ENCODE peak calls at places on chromosomes 5 and 9, in six cellular contexts. One of them, this sample, is unnamed. For H3K36me3, the result is how much of the 10 kb centered on the place peaks cover.

GRCh38 chr5:59246470-59247250 is 646.9 kb downstream of the PDE4D start:
- DNase-seq in thoracic aorta: no peak
- DNase-seq in upper lobe of right lung: no peak
- DNase-seq in pancreas: no peak
- DNase-seq in CD8-positive, alpha-beta memory T cell: no peak
- DNase-seq in HCT116: no peak
- DNase-seq in this sample: no peak

GRCh38 chr5:142364251-142365145 is 39.7 kb upstream of the SPRY4 start:
- DNase-seq in thoracic aorta: no peak
- DNase-seq in upper lobe of right lung: no peak
- DNase-seq in pancreas: no peak
- DNase-seq in CD8-positive, alpha-beta memory T cell: no peak
- DNase-seq in HCT116: no peak
- DNase-seq in this sample: no peak

GRCh38 chr5:11595045-11595444 is 309.2 kb downstream of the CTNND2 start:
- DNase-seq in thoracic aorta: no peak
- DNase-seq in upper lobe of right lung: no peak
- DNase-seq in pancreas: no peak
- DNase-seq in CD8-positive, alpha-beta memory T cell: no peak
- DNase-seq in HCT116: no peak
- DNase-seq in this sample: no peak

GRCh38 chr9:19512432-19512831 is 103.6 kb downstream of the ACER2 start:
- DNase-seq in thoracic aorta: no peak
- DNase-seq in upper lobe of right lung: no peak
- DNase-seq in pancreas: no peak
- DNase-seq in CD8-positive, alpha-beta memory T cell: no peak
- DNase-seq in HCT116: no peak
- DNase-seq in this sample: no peak

GRCh38 chr5:116145416-116145815 is 60.6 kb downstream of the COMMD10 start:
- DNase-seq in thoracic aorta: no peak
- DNase-seq in upper lobe of right lung: no peak
- DNase-seq in pancreas: no peak
- DNase-seq in CD8-positive, alpha-beta memory T cell: no peak
- DNase-seq in HCT116: no peak
- DNase-seq in this sample: no peak

GRCh38 chr5:106880656-106881055 is 790.1 kb downstream of the EFNA5 start:
- DNase-seq in thoracic aorta: no peak
- DNase-seq in upper lobe of right lung: no peak
- DNase-seq in pancreas: no peak
- DNase-seq in CD8-positive, alpha-beta memory T cell: no peak
- DNase-seq in HCT116: peak
- DNase-seq in this sample: no peak

GRCh38 chr5:153573326-153574033 is 83.0 kb downstream of the GRIA1 start:
- DNase-seq in thoracic aorta: no peak
- DNase-seq in upper lobe of right lung: no peak
- DNase-seq in pancreas: no peak
- DNase-seq in CD8-positive, alpha-beta memory T cell: no peak
- DNase-seq in HCT116: no peak
- DNase-seq in this sample: no peak

GRCh38 chr9:21788752-21789151 is 13.7 kb upstream of the MTAP start:
- DNase-seq in thoracic aorta: no peak
- DNase-seq in upper lobe of right lung: no peak
- DNase-seq in pancreas: no peak
- DNase-seq in CD8-positive, alpha-beta memory T cell: no peak
- DNase-seq in HCT116: peak
- DNase-seq in this sample: no peak

GRCh38 chr5:139795074-139796001 is at the start of gene PSD2:
- DNase-seq in thoracic aorta: no peak
- DNase-seq in upper lobe of right lung: no peak
- DNase-seq in pancreas: peak
- DNase-seq in CD8-positive, alpha-beta memory T cell: no peak
- DNase-seq in HCT116: no peak
- DNase-seq in this sample: no peak

GRCh38 chr5:112036206-112036605 is 279.2 kb upstream of the NREP start:
- DNase-seq in thoracic aorta: no peak
- DNase-seq in upper lobe of right lung: no peak
- DNase-seq in pancreas: no peak
- DNase-seq in CD8-positive, alpha-beta memory T cell: no peak
- DNase-seq in HCT116: no peak
- DNase-seq in this sample: no peak

GRCh38 chr5:56326116-56326515 is 93.0 kb upstream of the ANKRD55 start:
- DNase-seq in thoracic aorta: no peak
- DNase-seq in upper lobe of right lung: no peak
- DNase-seq in pancreas: no peak
- DNase-seq in CD8-positive, alpha-beta memory T cell: no peak
- DNase-seq in HCT116: no peak
- DNase-seq in this sample: no peak

GRCh38 chr5:175216991-175217390 is 227.0 kb downstream of the DRD1 start:
- DNase-seq in thoracic aorta: peak
- DNase-seq in upper lobe of right lung: no peak
- DNase-seq in pancreas: no peak
- DNase-seq in CD8-positive, alpha-beta memory T cell: no peak
- DNase-seq in HCT116: no peak
- DNase-seq in this sample: peak

GRCh38 chr9:131594906-131595675 is 49.8 kb downstream of the PRRT1B start:
- DNase-seq in thoracic aorta: no peak
- DNase-seq in upper lobe of right lung: no peak
- DNase-seq in pancreas: no peak
- DNase-seq in CD8-positive, alpha-beta memory T cell: no peak
- DNase-seq in HCT116: no peak
- DNase-seq in this sample: no peak
- H3K36me3 ChIP-seq in thoracic aorta: half or more
- H3K36me3 ChIP-seq in upper lobe of right lung: half or more
- H3K36me3 ChIP-seq in pancreas: half or more
- H3K36me3 ChIP-seq in CD8-positive, alpha-beta memory T cell: under half
- H3K36me3 ChIP-seq in HCT116: under half
- H3K36me3 ChIP-seq in this sample: under half

DNA sequence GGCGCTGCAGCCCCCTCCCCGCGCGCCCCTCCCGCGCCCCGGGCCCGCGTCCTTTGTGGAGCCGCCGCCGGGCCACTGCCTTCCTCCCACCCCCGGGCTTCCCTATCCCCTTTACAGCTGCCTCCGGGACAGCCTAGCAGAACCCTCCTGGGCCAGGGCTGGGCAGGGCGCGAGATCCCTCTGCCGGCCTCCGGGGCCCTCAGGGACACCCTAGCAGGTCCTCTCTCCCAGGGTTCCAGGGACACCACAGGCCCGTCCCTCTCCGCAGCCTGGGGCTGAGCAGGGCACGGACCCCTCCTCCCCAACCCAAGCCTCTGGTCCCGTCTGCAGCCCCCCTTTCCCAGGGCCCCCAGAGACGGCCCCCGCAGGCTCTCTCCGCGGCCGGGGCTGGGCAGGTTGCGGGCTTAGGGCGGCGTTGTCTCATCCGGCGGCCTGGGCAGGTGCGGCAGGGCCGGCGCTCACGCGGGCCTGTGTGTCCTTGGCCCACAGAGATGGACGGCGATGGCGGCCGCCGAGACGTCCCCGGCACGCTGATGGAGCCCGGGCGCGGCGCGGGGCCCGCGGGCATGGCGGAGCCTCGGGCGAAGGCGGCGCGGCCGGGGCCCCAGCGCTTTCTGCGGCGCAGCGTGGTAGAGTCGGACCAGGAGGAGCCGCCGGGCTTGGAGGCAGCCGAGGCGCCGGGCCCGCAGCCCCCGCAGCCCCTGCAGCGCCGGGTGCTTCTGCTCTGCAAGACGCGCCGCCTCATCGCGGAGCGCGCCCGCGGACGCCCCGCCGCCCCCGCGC is 691 bp downstream of the WNK2 start:
- DNase-seq in thoracic aorta: no peak
- DNase-seq in upper lobe of right lung: no peak
- DNase-seq in pancreas: peak
- DNase-seq in CD8-positive, alpha-beta memory T cell: no peak
- DNase-seq in HCT116: no peak
- DNase-seq in this sample: no peak
- H3K27ac ChIP-seq in thoracic aorta: no peak
- H3K27ac ChIP-seq in upper lobe of right lung: no peak
- H3K27ac ChIP-seq in pancreas: peak
- H3K27ac ChIP-seq in CD8-positive, alpha-beta memory T cell: no peak
- H3K27ac ChIP-seq in HCT116: peak
- H3K27ac ChIP-seq in this sample: no peak

GRCh38 chr5:172913117-172913850 is 45.9 kb upstream of the RPL26L1 start:
- DNase-seq in thoracic aorta: no peak
- DNase-seq in upper lobe of right lung: no peak
- DNase-seq in pancreas: no peak
- DNase-seq in CD8-positive, alpha-beta memory T cell: no peak
- DNase-seq in HCT116: no peak
- DNase-seq in this sample: no peak
- H3K36me3 ChIP-seq in thoracic aorta: under half
- H3K36me3 ChIP-seq in upper lobe of right lung: half or more
- H3K36me3 ChIP-seq in pancreas: under half
- H3K36me3 ChIP-seq in CD8-positive, alpha-beta memory T cell: under half
- H3K36me3 ChIP-seq in HCT116: under half
- H3K36me3 ChIP-seq in this sample: under half

DNA sequence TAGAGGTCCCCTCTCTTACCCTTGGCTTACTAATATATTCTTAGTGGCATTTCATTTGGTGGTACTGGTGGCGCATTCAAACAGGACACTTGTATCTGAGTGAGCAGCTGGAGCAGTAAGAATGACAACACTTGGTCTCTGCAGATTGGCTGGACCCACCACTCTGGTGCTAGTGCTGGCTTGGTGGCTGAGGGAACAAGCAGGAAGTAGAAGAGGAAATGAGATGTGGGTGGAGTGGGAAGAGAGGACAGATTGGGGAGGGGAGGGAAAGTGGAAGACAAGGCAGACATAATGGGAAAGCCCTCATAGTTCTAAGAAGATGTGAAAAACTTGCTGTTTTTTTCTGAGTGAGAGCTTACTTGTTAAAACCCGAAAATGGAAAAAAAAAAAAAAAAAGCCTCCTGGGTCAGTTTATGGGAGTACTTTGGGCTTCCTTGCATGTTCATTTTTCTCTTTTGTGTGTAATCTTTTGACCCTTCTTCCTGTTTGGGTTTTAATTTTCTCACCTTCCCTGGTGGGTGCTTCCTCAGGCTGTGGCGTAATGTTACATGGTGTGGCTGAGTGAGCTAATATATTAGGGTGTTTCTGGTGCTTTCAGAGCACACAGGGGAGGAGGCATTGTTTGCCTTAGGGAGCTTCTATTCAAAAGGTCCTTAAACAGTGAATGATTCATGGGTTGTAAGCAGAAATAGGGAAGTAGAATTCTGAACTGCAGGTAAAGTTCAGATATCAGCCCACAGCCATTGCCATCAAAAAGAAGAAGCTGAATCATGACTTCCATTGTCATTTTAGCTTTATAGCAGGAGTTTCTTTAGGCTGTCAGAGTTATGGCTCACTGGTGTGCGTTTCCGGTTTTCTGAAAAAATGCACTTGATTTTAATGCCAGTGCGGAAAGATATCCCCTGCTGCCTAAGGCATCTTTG is 52.3 kb downstream of the TLE4 start:
- DNase-seq in thoracic aorta: no peak
- DNase-seq in upper lobe of right lung: peak
- DNase-seq in pancreas: no peak
- DNase-seq in CD8-positive, alpha-beta memory T cell: peak
- DNase-seq in HCT116: no peak
- DNase-seq in this sample: peak
- H3K27ac ChIP-seq in thoracic aorta: no peak
- H3K27ac ChIP-seq in upper lobe of right lung: peak
- H3K27ac ChIP-seq in pancreas: no peak
- H3K27ac ChIP-seq in CD8-positive, alpha-beta memory T cell: peak
- H3K27ac ChIP-seq in HCT116: no peak
- H3K27ac ChIP-seq in this sample: no peak

GRCh38 chr5:172119921-172120688 is 67.9 kb downstream of the STK10 start:
- DNase-seq in thoracic aorta: no peak
- DNase-seq in upper lobe of right lung: no peak
- DNase-seq in pancreas: no peak
- DNase-seq in CD8-positive, alpha-beta memory T cell: no peak
- DNase-seq in HCT116: no peak
- DNase-seq in this sample: no peak
- H3K36me3 ChIP-seq in thoracic aorta: under half
- H3K36me3 ChIP-seq in upper lobe of right lung: under half
- H3K36me3 ChIP-seq in pancreas: under half
- H3K36me3 ChIP-seq in CD8-positive, alpha-beta memory T cell: under half
- H3K36me3 ChIP-seq in HCT116: under half
- H3K36me3 ChIP-seq in this sample: under half

GRCh38 chr9:127809562-127810377 is 7.1 kb downstream of the FPGS start:
- DNase-seq in thoracic aorta: no peak
- DNase-seq in upper lobe of right lung: peak
- DNase-seq in pancreas: no peak
- DNase-seq in CD8-positive, alpha-beta memory T cell: no peak
- DNase-seq in HCT116: no peak
- DNase-seq in this sample: no peak
- H3K27ac ChIP-seq in thoracic aorta: peak
- H3K27ac ChIP-seq in upper lobe of right lung: no peak
- H3K27ac ChIP-seq in pancreas: no peak
- H3K27ac ChIP-seq in CD8-positive, alpha-beta memory T cell: no peak
- H3K27ac ChIP-seq in HCT116: peak
- H3K27ac ChIP-seq in this sample: peak